ENCODE peak calls at places on chromosomes 7 and 10, in seven cellular contexts. A, C, J, Z, F, W and U are unnamed samples.

GRCh38 chr7:91827169-91827568 is 53.3 kb downstream of the MTERF1 start:
- DNase-seq in A (no peak), C (no peak), J (no peak), Z (no peak), F (no peak), W (no peak), U (no peak)

GRCh38 chr7:40747856-40748255 is 613.1 kb downstream of the SUGCT start:
- DNase-seq in A (no peak), C (no peak), J (no peak), Z (no peak), F (no peak), W (no peak), U (no peak)

GRCh38 chr10:112950714-112951348 is 784 bp downstream of the TCF7L2 start:
- DNase-seq in A (no peak), C (no peak), J (no peak), Z (peak; percentile 60), F (peak; percentile 22), W (no peak), U (peak; percentile 44)

GRCh38 chr10:97422921-97423420 is 3.0 kb upstream of the PGAM1 start:
- DNase-seq in A (no peak), C (no peak), J (no peak), Z (no peak), F (no peak), W (no peak), U (no peak)

GRCh38 chr7:130286881-130287280 is 6.1 kb upstream of the CPA4 start:
- DNase-seq in A (no peak), C (no peak), J (no peak), Z (no peak), F (no peak), W (no peak), U (no peak)

GRCh38 chr7:118153551-118154177 is 30.3 kb upstream of the LSM8 start:
- DNase-seq in A (no peak), C (peak; percentile 28), J (peak; percentile 23), Z (peak; percentile 14), F (peak; percentile 58), W (no peak), U (peak; percentile 61)

GRCh38 chr7:106793015-106793651 is 71.9 kb upstream of the PIK3CG start:
- DNase-seq in A (no peak), C (peak; percentile 38), J (peak; percentile 7), Z (peak; percentile 50), F (peak; percentile 65), W (no peak), U (peak; percentile 13)

GRCh38 chr10:500876-501275 is 188.6 kb downstream of the DIP2C start:
- DNase-seq in A (no peak), C (no peak), J (no peak), Z (no peak), F (no peak), W (no peak), U (no peak)

GRCh38 chr7:16421333-16422099 is at the start of gene CRPPA:
- DNase-seq in A (no peak), C (no peak), J (peak; percentile 34), Z (peak; percentile 79), F (peak; percentile 40), W (no peak), U (peak; percentile 12)

GRCh38 chr10:88149906-88150305 is 286.5 kb downstream of the PTEN start:
- DNase-seq in A (no peak), C (no peak), J (no peak), Z (no peak), F (no peak), W (no peak), U (no peak)

GRCh38 chr7:953547-954327 is 743 bp downstream of the ADAP1 start:
- DNase-seq in A (no peak), C (no peak), J (peak; percentile 59), Z (peak; percentile 88), F (no peak), W (no peak), U (peak; percentile 91)

GRCh38 chr7:30594055-30594539 is 581 bp upstream of the GARS1 start:
- DNase-seq in A (peak; percentile 23), C (no peak), J (peak; percentile 60), Z (peak; percentile 78), F (peak; percentile 39), W (no peak), U (peak; percentile 14)

GRCh38 chr10:52949899-52950298 is 177.3 kb upstream of the MBL2 start:
- DNase-seq in A (no peak), C (no peak), J (peak; percentile 32), Z (no peak), F (no peak), W (no peak), U (peak; percentile 21)

GRCh38 chr7:45384499-45384898 is 189.7 kb upstream of the ADCY1 start:
- DNase-seq in A (no peak), C (no peak), J (no peak), Z (no peak), F (no peak), W (no peak), U (no peak)

GRCh38 chr7:139566075-139566474 is 42.6 kb downstream of the CLEC2L start:
- DNase-seq in A (no peak), C (no peak), J (no peak), Z (no peak), F (no peak), W (no peak), U (no peak)

GRCh38 chr10:120517196-120517595 is 60.2 kb downstream of the PLPP4 start:
- DNase-seq in A (no peak), C (no peak), J (no peak), Z (no peak), F (no peak), W (no peak), U (no peak)

GRCh38 chr7:26143298-26144044 is 8.5 kb upstream of the NFE2L3 start:
- DNase-seq in A (no peak), C (no peak), J (no peak), Z (no peak), F (no peak), W (no peak), U (no peak)

GRCh38 chr10:28566458-28566857 is 33.5 kb downstream of the WAC start:
- DNase-seq in A (no peak), C (no peak), J (peak; percentile 30), Z (no peak), F (no peak), W (no peak), U (no peak)

GRCh38 chr7:74654811-74655210 is 2.7 kb upstream of the GTF2I start:
- DNase-seq in A (no peak), C (no peak), J (no peak), Z (no peak), F (no peak), W (no peak), U (no peak)

GRCh38 chr7:74656421-74656910 is 1.1 kb upstream of the GTF2I start:
- DNase-seq in A (no peak), C (no peak), J (peak; percentile 51), Z (peak; percentile 84), F (peak; percentile 64), W (no peak), U (peak; percentile 57)

GRCh38 chr7:74655324-74655723 is 2.2 kb upstream of the GTF2I start:
- DNase-seq in A (no peak), C (no peak), J (peak; percentile 60), Z (no peak), F (no peak), W (no peak), U (no peak)

GRCh38 chr7:74656911-74657691 is 417 bp upstream of the GTF2I start:
- DNase-seq in A (peak; percentile 86), C (peak; percentile 92), J (peak; percentile 94), Z (peak; percentile 98), F (peak; percentile 91), W (peak; percentile 92), U (peak; percentile 98)

GRCh38 chr7:74655785-74656420 is 1.6 kb upstream of the GTF2I start:
- DNase-seq in A (no peak), C (no peak), J (no peak), Z (peak; percentile 49), F (no peak), W (no peak), U (no peak)
- TF ChIP-seq JUND in A (no peak), C (no peak), J (no peak), Z (no peak), F (no peak), W (no peak), U (no peak)

DNA sequence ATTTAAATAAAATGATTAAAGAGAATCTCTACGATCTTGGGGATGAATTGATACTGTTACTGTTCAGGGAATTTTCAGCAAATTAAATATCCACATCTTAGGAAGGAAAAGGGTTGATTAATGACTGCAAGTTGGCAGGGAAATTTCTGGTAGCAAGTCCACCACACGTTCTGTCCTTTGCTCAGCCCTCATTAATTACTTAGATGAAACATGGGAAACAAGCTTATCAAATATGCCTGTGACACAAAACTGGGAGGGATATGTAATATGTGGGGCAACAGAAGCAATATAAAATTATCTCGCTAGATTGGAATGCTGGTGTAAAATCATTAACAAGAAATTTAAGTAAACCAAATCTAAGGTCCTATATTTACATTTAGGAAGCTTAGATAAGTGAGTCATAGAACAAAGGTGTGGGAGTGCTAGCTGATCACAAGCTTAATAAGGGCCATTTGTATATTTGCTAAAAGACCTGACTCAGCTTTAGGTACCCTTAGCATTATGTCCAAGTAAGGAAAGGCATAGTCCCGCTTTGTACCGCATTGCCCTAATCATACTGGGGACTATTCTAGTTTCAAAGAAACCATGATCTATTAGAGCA is 23.5 kb downstream of the TRPV5 start:
- DNase-seq in A (no peak), C (no peak), J (no peak), Z (no peak), F (no peak), W (no peak), U (no peak)
- TF ChIP-seq JUND in A (no peak), C (no peak), J (no peak), Z (no peak), F (no peak), W (no peak), U (no peak)

GRCh38 chr10:3239066-3239919 is 66.7 kb upstream of the PITRM1 start:
- DNase-seq in A (no peak), C (peak; percentile 45), J (peak; percentile 28), Z (peak; percentile 81), F (peak; percentile 62), W (peak; percentile 58), U (peak; percentile 71)
- TF ChIP-seq JUND in A (no peak), C (no peak), J (no peak), Z (no peak), F (no peak), W (no peak), U (no peak)

GRCh38 chr7:116534790-116535189 is 10.0 kb downstream of the CAV1 start:
- DNase-seq in A (no peak), C (no peak), J (no peak), Z (no peak), F (no peak), W (no peak), U (no peak)
- TF ChIP-seq JUND in A (no peak), C (no peak), J (no peak), Z (no peak), F (no peak), W (no peak), U (no peak)

GRCh38 chr10:84531396-84531795 is 203.0 kb downstream of the CCSER2 start:
- DNase-seq in A (no peak), C (no peak), J (no peak), Z (no peak), F (no peak), W (no peak), U (no peak)

GRCh38 chr10:84530724-84531325 is 202.4 kb downstream of the CCSER2 start:
- DNase-seq in A (no peak), C (no peak), J (no peak), Z (no peak), F (no peak), W (no peak), U (no peak)

GRCh38 chr10:84538036-84538435 is 209.6 kb downstream of the CCSER2 start:
- DNase-seq in A (no peak), C (no peak), J (peak; percentile 77), Z (no peak), F (no peak), W (no peak), U (no peak)

GRCh38 chr10:84537447-84537931 is 209.1 kb downstream of the CCSER2 start:
- DNase-seq in A (no peak), C (peak; percentile 40), J (peak; percentile 49), Z (peak; percentile 85), F (peak; percentile 89), W (no peak), U (peak; percentile 72)

GRCh38 chr10:84534168-84534567 is 205.8 kb downstream of the CCSER2 start:
- DNase-seq in A (no peak), C (no peak), J (no peak), Z (no peak), F (no peak), W (no peak), U (no peak)
- TF ChIP-seq JUND in A (no peak), C (no peak), J (no peak), Z (no peak), F (no peak), W (no peak), U (no peak)